ENCODE peak calls at places on chromosomes 12 and 14, in nine cellular contexts. U, Q, T, C, A, W, Z, B and M are unnamed samples.
A peak's percentile ranks its signal among the peaks of the same experiment; 100 is the strongest.

GRCh38 chr12:15928345-15928744 is 17.2 kb downstream of the DERA start:
- DNase-seq in U (no peak), Q (peak; percentile 54), T (no peak), C (no peak), A (peak; percentile 74), W (no peak), Z (no peak), B (no peak), M (no peak)

GRCh38 chr12:65084579-65084978 is 36.5 kb downstream of the WIF1 start:
- DNase-seq in U (no peak), Q (no peak), T (no peak), C (no peak), A (no peak), W (no peak), Z (no peak), B (no peak), M (no peak)

GRCh38 chr14:99502989-99503421 is 21.8 kb downstream of the CCNK start:
- DNase-seq in U (no peak), Q (no peak), T (no peak), C (no peak), A (no peak), W (no peak), Z (no peak), B (no peak), M (no peak)

GRCh38 chr14:56731187-56731586 is 79.1 kb downstream of the OTX2 start:
- DNase-seq in U (no peak), Q (no peak), T (no peak), C (no peak), A (no peak), W (no peak), Z (no peak), B (no peak), M (no peak)

GRCh38 chr14:40371011-40371410 is 938.8 kb upstream of the FBXO33 start:
- DNase-seq in U (no peak), Q (no peak), T (no peak), C (no peak), A (no peak), W (no peak), Z (no peak), B (no peak), M (no peak)

GRCh38 chr14:22554706-22555572 is 34.1 kb downstream of the DAD1 start:
- DNase-seq in U (no peak), Q (no peak), T (no peak), C (no peak), A (no peak), W (no peak), Z (no peak), B (no peak), M (no peak)

GRCh38 chr12:79424109-79424721 is 266.5 kb downstream of the PAWR start:
- DNase-seq in U (no peak), Q (peak; percentile 93), T (no peak), C (no peak), A (peak; percentile 82), W (no peak), Z (no peak), B (no peak), M (no peak)

GRCh38 chr12:101697197-101697929 is at the start of gene CHPT1:
- DNase-seq in U (peak; percentile 80), Q (peak; percentile 59), T (peak; percentile 53), C (peak; percentile 57), A (no peak), W (peak; percentile 46), Z (peak; percentile 54), B (peak; percentile 89), M (peak; percentile 91)

GRCh38 chr14:76975051-76975450 is 53.5 kb downstream of the IRF2BPL start:
- DNase-seq in U (no peak), Q (no peak), T (no peak), C (no peak), A (no peak), W (no peak), Z (no peak), B (no peak), M (no peak)